ENCODE peak calls at places on chromosomes 12 and 14, in ten cellular contexts. E is breast epithelium, R is stomach, M is HepG2, Y is SK-N-SH, O is K562, F is HCT116, C is suprapubic skin, T is sigmoid colon, H is spleen. W is an unnamed sample.
A peak's percentile ranks its signal among the peaks of the same experiment; 100 is the strongest.

GRCh38 chr12:67885370-67886169 is 103.7 kb upstream of the IFNG-AS1 start:
- DNase-seq in M (no peak), F (no peak), O (no peak), Y (no peak), E (no peak), R (no peak), C (no peak), H (no peak), T (peak; percentile 66), W (no peak)

GRCh38 chr12:109736552-109737108 is 23.0 kb downstream of the FAM222A start:
- DNase-seq in T (peak; percentile 57), C (peak; percentile 44), Y (peak; percentile 43), M (peak; percentile 34), E (peak; percentile 38), O (peak; percentile 66), F (no peak), R (peak; percentile 25), H (peak; percentile 61), W (no peak)

GRCh38 chr14:24693941-24694507 is 60.0 kb upstream of the GZMB start:
- DNase-seq in R (no peak), Y (no peak), H (no peak), F (no peak), E (no peak), M (no peak), O (no peak), T (no peak), C (no peak), W (no peak)

GRCh38 chr14:99602054-99602787 is 1.8 kb downstream of the CCDC85C start:
- DNase-seq in E (no peak), M (peak; percentile 31), F (no peak), T (peak; percentile 81), R (peak; percentile 38), H (no peak), C (no peak), Y (no peak), O (peak; percentile 55), W (no peak)

GRCh38 chr12:16581416-16581815 is 24.5 kb downstream of the LMO3 start:
- DNase-seq in H (no peak), E (no peak), T (no peak), M (peak; percentile 23), C (no peak), O (no peak), R (no peak), Y (no peak), F (no peak), W (no peak)

GRCh38 chr12:6662602-6662905 is 365 bp downstream of the ING4 start:
- DNase-seq in E (no peak), T (no peak), F (no peak), R (no peak), O (peak; percentile 72), H (no peak), M (no peak), Y (peak; percentile 88), C (no peak), W (no peak)

GRCh38 chr12:86914716-86915115 is 658.5 kb upstream of the MGAT4C start:
- DNase-seq in F (peak; percentile 39), Y (peak; percentile 36), T (no peak), C (no peak), E (no peak), H (no peak), O (no peak), R (no peak), M (peak; percentile 1), W (no peak)

GRCh38 chr12:73950506-73950905 is 587.1 kb upstream of the ATXN7L3B start:
- DNase-seq in F (no peak), R (no peak), H (no peak), T (no peak), M (no peak), C (no peak), E (no peak), O (no peak), Y (no peak), W (no peak)

GRCh38 chr12:112170376-112170775 is 45.0 kb downstream of the TRAFD1 start:
- DNase-seq in M (no peak), O (peak; percentile 72), Y (peak; percentile 58), F (no peak), C (no peak), T (no peak), R (no peak), E (peak; percentile 24), H (peak; percentile 75), W (no peak)

GRCh38 chr12:93109794-93110203 is 180.7 kb upstream of the EEA1 start:
- DNase-seq in M (no peak), E (no peak), R (no peak), C (no peak), Y (no peak), H (no peak), O (no peak), T (no peak), F (no peak), W (no peak)

GRCh38 chr12:6818246-6819006 is 3.2 kb upstream of the GPR162 start:
- DNase-seq in R (no peak), H (no peak), F (no peak), Y (no peak), C (no peak), E (no peak), M (no peak), T (no peak), O (no peak), W (no peak)

GRCh38 chr14:55707365-55707804 is 127.4 kb downstream of the KTN1 start:
- DNase-seq in E (no peak), H (no peak), R (no peak), O (peak; percentile 11), F (no peak), C (no peak), M (peak; percentile 31), T (no peak), Y (no peak), W (no peak)

GRCh38 chr12:100329800-100330199 is 27.1 kb upstream of the SLC17A8 start:
- DNase-seq in M (no peak), C (no peak), T (no peak), F (no peak), Y (no peak), E (no peak), R (no peak), H (no peak), O (no peak), W (no peak)

GRCh38 chr12:124381454-124382207 is 86.7 kb downstream of the RFLNA start:
- DNase-seq in M (no peak), C (peak; percentile 94), O (no peak), Y (no peak), R (peak; percentile 92), H (peak; percentile 93), E (peak; percentile 95), T (peak; percentile 98), F (no peak), W (no peak)

GRCh38 chr12:80551897-80552296 is 107.9 kb downstream of the PTPRQ start:
- DNase-seq in Y (no peak), C (no peak), R (no peak), F (peak; percentile 81), M (no peak), H (no peak), T (no peak), E (no peak), O (no peak), W (no peak)

GRCh38 chr12:2998789-2999264 is 39.6 kb downstream of the TEAD4 start:
- DNase-seq in T (no peak), M (no peak), O (peak; percentile 93), E (no peak), H (no peak), F (no peak), C (no peak), R (no peak), Y (no peak), W (no peak)

GRCh38 chr14:89365071-89365801 is 51.8 kb downstream of the FOXN3 start:
- DNase-seq in F (no peak), E (no peak), O (no peak), R (peak; percentile 31), T (no peak), M (no peak), H (no peak), Y (no peak), C (no peak), W (no peak)

GRCh38 chr12:115227137-115227615 is 543.2 kb upstream of the TBX3 start:
- DNase-seq in T (no peak), F (peak; percentile 60), H (no peak), E (no peak), R (no peak), Y (no peak), M (peak; percentile 80), O (no peak), C (no peak), W (no peak)

DNA sequence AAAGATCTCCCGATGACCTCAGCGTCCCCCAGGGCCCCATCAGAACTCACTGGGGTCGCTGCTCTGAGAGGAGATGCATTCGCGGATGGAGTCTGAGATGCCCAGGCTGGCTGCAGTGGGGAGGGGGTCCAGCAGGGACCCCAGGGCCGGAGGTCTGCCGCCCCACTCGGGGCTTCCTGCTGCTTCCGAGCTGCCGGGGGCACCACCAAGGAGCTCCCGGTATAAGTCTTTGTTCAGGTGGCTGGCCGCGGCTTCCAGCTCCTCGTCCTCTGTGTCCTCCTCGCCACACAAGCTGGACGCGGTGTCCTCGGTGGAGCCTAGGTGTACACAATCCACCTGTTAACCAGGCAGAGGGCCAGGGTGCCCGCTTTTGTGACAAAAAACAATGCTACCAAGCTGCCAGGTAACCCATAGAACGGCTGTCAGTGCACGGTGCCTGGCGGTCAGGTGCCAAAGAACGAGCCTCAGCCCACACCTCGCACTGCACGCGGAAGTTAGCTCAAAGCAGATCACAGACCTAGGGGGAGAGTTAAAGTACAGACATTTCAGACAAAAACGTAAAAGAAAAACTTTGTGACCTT is 26.6 kb upstream of the BTBD6 start:
- DNase-seq in M (no peak), O (no peak), F (no peak), T (no peak), E (no peak), Y (no peak), H (no peak), R (peak; percentile 91), C (no peak), W (no peak)
- H3K36me3 ChIP-seq in M (peaks cover 47% of the 10 kb centered on the region), O (peaks cover 31% of the 10 kb centered on the region), F (peaks cover 10% of the 10 kb centered on the region), T (peaks cover 27% of the 10 kb centered on the region), E (no peaks in the 10 kb centered on the region), Y (peaks cover 10% of the 10 kb centered on the region), H (peaks cover 99% of the 10 kb centered on the region), R (peaks cover 95% of the 10 kb centered on the region), C (peaks cover 84% of the 10 kb centered on the region), W (peaks cover 8% of the 10 kb centered on the region)

GRCh38 chr12:58174316-58174715 is 232.9 kb downstream of the ATP23 start:
- DNase-seq in O (no peak), E (no peak), F (no peak), Y (no peak), R (no peak), C (no peak), M (no peak), T (no peak), H (no peak), W (no peak)
- TF ChIP-seq POLR2AphosphoS5 in O (no peak), E (no peak), F (no peak), Y (no peak), R (no peak), C (no peak), M (no peak), T (no peak), H (no peak), W (no peak)

GRCh38 chr14:36498938-36499337 is 21.1 kb downstream of the NKX2-1 start:
- DNase-seq in O (no peak), F (no peak), Y (no peak), M (no peak), R (no peak), T (no peak), C (no peak), H (no peak), E (no peak), W (no peak)
- H3K36me3 ChIP-seq in O (no peaks in the 10 kb centered on the region), F (no peaks in the 10 kb centered on the region), Y (no peaks in the 10 kb centered on the region), M (no peaks in the 10 kb centered on the region), R (no peaks in the 10 kb centered on the region), T (no peaks in the 10 kb centered on the region), C (no peaks in the 10 kb centered on the region), H (no peaks in the 10 kb centered on the region), E (no peaks in the 10 kb centered on the region), W (no peaks in the 10 kb centered on the region)

GRCh38 chr12:120125792-120126634 is 9.5 kb upstream of the RAB35 start:
- DNase-seq in O (no peak), C (no peak), M (no peak), R (no peak), T (no peak), E (no peak), Y (no peak), F (no peak), H (no peak), W (no peak)
- TF ChIP-seq POLR2AphosphoS5 in O (peak; percentile 48), C (no peak), M (peak; percentile 3), R (no peak), T (no peak), E (no peak), Y (no peak), F (no peak), H (no peak), W (no peak)

W was measured in SK-N-MC.